ENCODE peak calls at places on chromosomes 4 and X, in four cellular contexts. M, V, K and W are unnamed samples.

GRCh38 chr4:40651280-40651679 is 21.6 kb upstream of the RBM47 start:
- DNase-seq in M (no peak), V (no peak), K (no peak), W (no peak)

GRCh38 chrX:110408949-110409588 is 50.4 kb downstream of the RTL9 start:
- DNase-seq in M (no peak), V (no peak), K (no peak), W (no peak)

GRCh38 chrX:28312965-28313364 is 274.3 kb upstream of the IL1RAPL1 start:
- DNase-seq in M (no peak), V (no peak), K (no peak), W (no peak)

GRCh38 chr4:177367336-177367735 is 57.7 kb downstream of the NEIL3 start:
- DNase-seq in M (no peak), V (peak; percentile 13), K (peak; percentile 3), W (no peak)

GRCh38 chr4:102736636-102737549 is 23.9 kb downstream of the MANBA start:
- DNase-seq in M (no peak), V (no peak), K (no peak), W (no peak)

GRCh38 chr4:6333301-6334202 is 63.9 kb downstream of the WFS1 start:
- DNase-seq in M (no peak), V (no peak), K (no peak), W (no peak)

GRCh38 chrX:53135581-53135980 is 41.6 kb downstream of the KANTR start:
- DNase-seq in M (no peak), V (no peak), K (no peak), W (no peak)

GRCh38 chrX:130555341-130555740 is 153.6 kb downstream of the RBMX2 start:
- DNase-seq in M (no peak), V (no peak), K (no peak), W (no peak)

GRCh38 chr4:75287738-75288517 is 226.3 kb downstream of the RCHY1 start:
- DNase-seq in M (no peak), V (no peak), K (no peak), W (no peak)

GRCh38 chr4:99806545-99806944 is 10.1 kb upstream of the DAPP1 start:
- DNase-seq in M (no peak), V (no peak), K (no peak), W (no peak)

GRCh38 chrX:115958687-115959359 is 211.7 kb upstream of the AGTR2 start:
- DNase-seq in M (no peak), V (no peak), K (no peak), W (no peak)

GRCh38 chr4:157978680-157979361 is 194.0 kb downstream of the GASK1B start:
- DNase-seq in M (peak; percentile 21), V (peak; percentile 70), K (peak; percentile 1), W (peak; percentile 47)

GRCh38 chrX:151780621-151781020 is 46.1 kb downstream of the CNGA2 start:
- DNase-seq in M (no peak), V (no peak), K (no peak), W (no peak)

GRCh38 chrX:111270339-111270738 is at the start of gene CAPN6:
- DNase-seq in M (no peak), V (no peak), K (no peak), W (no peak)

GRCh38 chr4:7042697-7043464 is at the start of gene TADA2B:
- DNase-seq in M (peak; percentile 90), V (peak; percentile 95), K (peak; percentile 91), W (peak; percentile 99)

GRCh38 chr4:146520894-146521542 is 722 bp downstream of the SLC10A7 start:
- DNase-seq in M (peak; percentile 25), V (peak; percentile 44), K (peak; percentile 7), W (peak; percentile 34)

GRCh38 chr4:84418032-84418709 is 80.9 kb downstream of the NKX6-1 start:
- DNase-seq in M (no peak), V (no peak), K (no peak), W (no peak)

GRCh38 chr4:7759635-7760034 is 180.0 kb downstream of the AFAP1 start:
- DNase-seq in M (no peak), V (no peak), K (no peak), W (no peak)

GRCh38 chr4:185730849-185731608 is 81.0 kb downstream of the SORBS2 start:
- DNase-seq in M (no peak), V (no peak), K (no peak), W (no peak)

GRCh38 chrX:95071621-95072020 is 1397.6 kb downstream of the FAM133A start:
- DNase-seq in M (no peak), V (no peak), K (no peak), W (no peak)

GRCh38 chr4:112753333-112753732 is 116.4 kb downstream of the LARP7 start:
- DNase-seq in M (no peak), V (no peak), K (no peak), W (no peak)

GRCh38 chrX:121405826-121406225 is 358.4 kb downstream of the GLUD2 start:
- DNase-seq in M (no peak), V (no peak), K (no peak), W (no peak)

GRCh38 chr4:186134254-186134653 is 29.8 kb downstream of the FAM149A start:
- DNase-seq in M (no peak), V (no peak), K (no peak), W (no peak)

GRCh38 chrX:131975851-131976250 is 47.3 kb upstream of the STK26 start:
- DNase-seq in M (no peak), V (no peak), K (no peak), W (no peak)

GRCh38 chr4:140609548-140610425 is 41.0 kb upstream of the UCP1 start:
- DNase-seq in M (no peak), V (peak; percentile 52), K (no peak), W (peak; percentile 66)

GRCh38 chr4:102501176-102501634 is at the start of gene NFKB1:
- DNase-seq in M (peak; percentile 90), V (peak; percentile 60), K (peak; percentile 90), W (peak; percentile 10)

GRCh38 chr4:106898621-106899230 is 137.4 kb downstream of the DKK2 start:
- DNase-seq in M (no peak), V (peak; percentile 43), K (no peak), W (peak; percentile 1)

GRCh38 chr4:131459430-131460101 is 1689.5 kb upstream of the PCDH10 start:
- DNase-seq in M (no peak), V (no peak), K (no peak), W (no peak)

GRCh38 chr4:69523385-69524132 is 27.9 kb upstream of the UGT2B4 start:
- DNase-seq in M (no peak), V (no peak), K (no peak), W (no peak)

GRCh38 chr4:101414496-101414895 is 67.2 kb upstream of the PPP3CA start:
- DNase-seq in M (no peak), V (no peak), K (no peak), W (no peak)

GRCh38 chr4:85803846-85804245 is 328.9 kb downstream of the ARHGAP24 start:
- DNase-seq in M (no peak), V (no peak), K (no peak), W (no peak)

GRCh38 chr4:152304220-152304619 is 231.7 kb downstream of the FBXW7 start:
- DNase-seq in M (no peak), V (no peak), K (no peak), W (no peak)

GRCh38 chrX:109776432-109776831 is 43.4 kb upstream of the ACSL4 start:
- DNase-seq in M (no peak), V (no peak), K (no peak), W (no peak)